ENCODE peak calls at places on chromosomes 11 and 22, in six cellular contexts. A is neural crest cell, O is transverse colon, S is breast epithelium, C is psoas muscle, D is HFFc6. R is an unnamed sample.

GRCh38 chr11:118224512-118225180 is at the start of gene JAML:
- DNase-seq in A (no peak), D (no peak), O (peak), S (no peak), C (no peak), R (no peak)

GRCh38 chr22:41782316-41782715 is 18.2 kb upstream of the CCDC134 start:
- DNase-seq in O (peak), D (no peak), S (no peak), C (no peak), A (no peak), R (no peak)

GRCh38 chr22:43343262-43343988 is at the start of gene SCUBE1:
- DNase-seq in O (peak), C (peak), D (no peak), A (peak), S (no peak), R (peak)

GRCh38 chr11:10725114-10725906 is 25.7 kb upstream of the CTR9 start:
- DNase-seq in S (no peak), D (peak), O (no peak), A (no peak), C (no peak), R (no peak)

GRCh38 chr22:27545071-27545470 is 256.5 kb downstream of the MN1 start:
- DNase-seq in O (no peak), A (no peak), C (no peak), S (no peak), D (no peak), R (no peak)

GRCh38 chr11:59706518-59707285 is 6.9 kb downstream of the OR10V1 start:
- DNase-seq in A (no peak), D (peak), C (no peak), O (peak), S (no peak), R (no peak)

GRCh38 chr22:43993072-43993760 is 30.9 kb upstream of the PARVB start:
- DNase-seq in A (peak), D (peak), C (peak), S (no peak), O (peak), R (peak)

GRCh38 chr22:49170053-49170452 is 657.6 kb downstream of the BRD1 start:
- DNase-seq in A (no peak), C (peak), S (no peak), O (no peak), D (no peak), R (no peak)

GRCh38 chr11:128204898-128205297 is 382.5 kb downstream of the ETS1 start:
- DNase-seq in S (no peak), O (no peak), C (no peak), D (no peak), A (no peak), R (no peak)

GRCh38 chr22:28736296-28737155 is 5.1 kb downstream of the CHEK2 start:
- DNase-seq in S (no peak), A (no peak), C (no peak), D (no peak), O (no peak), R (no peak)

GRCh38 chr11:27392715-27393114 is 29.7 kb upstream of the CCDC34 start:
- DNase-seq in O (no peak), D (peak), C (no peak), A (no peak), S (no peak), R (no peak)

GRCh38 chr11:124712392-124712791 is 27.4 kb upstream of the NRGN start:
- DNase-seq in D (no peak), A (no peak), C (no peak), S (no peak), O (no peak), R (no peak)

GRCh38 chr11:130089669-130090063 is 20.0 kb downstream of the APLP2 start:
- DNase-seq in C (no peak), S (no peak), O (no peak), D (no peak), A (no peak), R (no peak)

GRCh38 chr11:12543596-12544415 is 130.4 kb upstream of the TEAD1 start:
- DNase-seq in C (no peak), S (no peak), O (no peak), D (no peak), A (no peak), R (no peak)

GRCh38 chr11:115170133-115170815 is 333.9 kb downstream of the CADM1 start:
- DNase-seq in S (no peak), D (peak), C (no peak), O (peak), A (peak), R (peak)

GRCh38 chr11:32713496-32713895 is 81.0 kb downstream of the CCDC73 start:
- DNase-seq in O (no peak), D (no peak), C (no peak), A (no peak), S (no peak), R (no peak)

GRCh38 chr11:83721286-83721685 is 435.1 kb upstream of the CCDC90B start:
- DNase-seq in A (no peak), D (peak), O (no peak), S (no peak), C (no peak), R (no peak)

GRCh38 chr11:116595305-116595880 is 177.4 kb downstream of the BUD13 start:
- DNase-seq in O (no peak), A (no peak), D (no peak), C (no peak), S (no peak), R (peak)

GRCh38 chr22:45917146-45917545 is 59.8 kb downstream of the WNT7B start:
- DNase-seq in S (no peak), O (no peak), C (no peak), D (no peak), A (no peak), R (no peak)

GRCh38 chr11:11512090-11512489 is 109.7 kb downstream of the GALNT18 start:
- DNase-seq in O (no peak), S (no peak), A (no peak), C (peak), D (no peak), R (no peak)

GRCh38 chr11:75664366-75664765 is 4.5 kb downstream of the MAP6 start:
- DNase-seq in O (no peak), C (no peak), S (no peak), A (no peak), D (no peak), R (no peak)

GRCh38 chr11:75668508-75669297 is at the start of gene MAP6:
- DNase-seq in A (peak), O (peak), S (no peak), D (no peak), C (peak), R (peak)

GRCh38 chr11:75667831-75668507 is 869 bp downstream of the MAP6 start:
- DNase-seq in O (peak), C (peak), D (peak), A (peak), S (no peak), R (peak)

GRCh38 chr11:75665126-75665525 is 3.7 kb downstream of the MAP6 start:
- DNase-seq in C (no peak), O (no peak), D (no peak), S (no peak), A (no peak), R (no peak)

DNA sequence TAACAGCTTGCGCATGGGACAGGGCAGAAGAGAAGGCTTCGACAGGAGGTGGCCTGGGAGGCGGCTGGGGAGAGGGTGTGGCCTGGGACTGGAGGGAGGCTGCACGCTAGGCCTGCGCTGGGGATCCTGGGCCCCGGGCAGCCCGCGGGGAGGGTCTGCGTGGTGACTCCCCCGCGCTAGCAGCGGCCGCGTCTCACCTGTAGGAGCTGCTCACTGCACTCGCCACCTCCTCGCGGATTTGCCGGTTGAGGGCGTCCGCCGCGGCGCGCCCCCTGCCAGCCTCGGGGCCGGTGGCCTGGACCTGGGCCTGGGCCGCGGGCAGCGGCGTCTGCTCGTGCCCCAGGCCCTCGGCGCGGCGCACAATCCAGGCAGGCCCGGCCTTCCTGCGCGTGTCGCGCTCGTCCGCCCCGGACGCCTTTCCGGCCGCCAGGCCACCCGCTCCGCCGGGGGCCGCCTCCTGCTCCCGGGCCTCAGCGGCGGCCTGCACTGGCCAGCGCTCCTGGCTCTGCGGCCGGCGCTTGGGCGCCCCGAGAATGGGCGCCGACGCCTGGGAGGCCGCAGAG is 1.5 kb downstream of the MAP6 start:
- DNase-seq in C (no peak), A (peak), D (no peak), S (no peak), O (peak), R (peak)
- TF ChIP-seq CTCF in C (no peak), A (no peak), D (no peak), S (no peak), O (no peak), R (no peak)

DNA sequence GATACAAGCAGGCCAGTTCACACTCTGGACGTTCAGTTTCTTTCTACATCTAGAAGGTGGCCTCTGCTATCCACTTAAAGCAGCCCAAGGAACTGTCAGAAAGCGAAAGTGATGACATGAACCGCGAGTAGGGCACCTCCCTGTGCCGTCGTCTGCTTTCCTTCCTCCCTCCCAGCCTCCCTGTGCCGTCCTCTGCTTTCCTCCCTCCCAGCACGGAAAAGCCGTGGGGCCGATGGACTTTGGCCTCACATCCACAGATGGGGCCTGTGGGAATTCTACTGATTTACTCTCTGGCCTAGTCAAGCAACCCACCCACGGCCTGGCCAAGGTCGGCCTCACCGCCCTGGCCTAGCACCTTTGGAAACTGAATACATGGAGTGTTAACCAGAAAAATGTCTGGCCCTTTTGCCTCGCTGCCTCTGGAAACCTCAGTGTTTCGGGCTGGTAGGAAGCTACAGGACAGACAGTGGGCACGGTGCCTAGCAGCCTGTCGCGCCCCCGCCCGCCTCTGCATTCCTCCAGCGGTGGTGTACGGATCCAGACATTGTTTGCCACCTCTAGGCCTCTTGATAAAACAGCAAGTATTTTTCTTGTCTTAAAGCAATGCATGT is 14.2 kb downstream of the PEX26 start:
- DNase-seq in A (no peak), O (peak), S (peak), C (peak), D (no peak), R (no peak)
- TF ChIP-seq CTCF in A (no peak), O (no peak), S (no peak), C (peak), D (no peak), R (no peak)

GRCh38 chr11:30023037-30023436 is 6.2 kb upstream of the KCNA4 start:
- DNase-seq in A (no peak), S (no peak), O (no peak), C (no peak), D (no peak), R (no peak)

GRCh38 chr11:30025396-30026139 is 8.7 kb upstream of the KCNA4 start:
- DNase-seq in S (no peak), C (no peak), A (no peak), O (no peak), D (no peak), R (no peak)
- TF ChIP-seq CTCF in S (no peak), C (no peak), A (no peak), O (no peak), D (no peak), R (no peak)

DNA sequence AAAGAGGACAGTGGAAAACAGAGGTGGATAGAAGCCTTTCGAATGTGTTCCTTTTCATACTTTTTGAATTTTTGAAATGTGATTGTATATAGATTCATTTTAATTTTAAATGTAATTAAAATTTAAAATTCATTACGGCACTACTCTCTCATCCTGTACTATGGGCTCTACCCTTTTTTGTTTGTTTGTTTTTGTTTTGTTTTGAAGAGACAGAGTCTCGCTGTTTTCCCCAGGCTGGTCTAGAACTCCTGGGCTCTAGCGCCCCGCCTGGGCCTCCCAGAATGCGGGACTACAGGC is 11.9 kb upstream of the HDHD5 start:
- DNase-seq in C (no peak), D (no peak), O (no peak), S (no peak), A (no peak), R (no peak)
- TF ChIP-seq CTCF in C (no peak), D (no peak), O (no peak), S (no peak), A (no peak), R (no peak)

GRCh38 chr11:126764221-126764620 is 236.3 kb downstream of the KIRREL3 start:
- DNase-seq in S (no peak), O (no peak), C (no peak), A (no peak), D (no peak), R (no peak)
- TF ChIP-seq CTCF in S (no peak), O (no peak), C (no peak), A (no peak), D (peak), R (no peak)

DNA sequence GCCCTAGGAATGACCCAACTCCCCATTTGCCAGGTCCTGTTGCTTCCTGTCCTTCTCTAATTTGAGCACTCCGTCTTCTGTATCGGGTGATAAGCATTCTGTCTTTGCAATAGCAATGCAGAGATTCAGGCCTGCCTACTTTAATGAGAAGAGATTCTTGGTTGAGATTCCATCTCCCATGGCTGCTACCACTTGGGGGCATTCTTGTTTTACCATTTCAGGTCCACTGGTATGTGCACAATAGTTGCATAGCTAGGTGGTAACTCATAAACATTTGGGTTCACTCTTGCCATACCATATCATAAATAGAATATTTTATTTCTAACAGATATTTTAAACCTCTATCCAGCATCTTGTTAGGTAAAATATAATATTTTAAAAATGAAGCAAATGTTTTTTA is 34.4 kb upstream of the CALCB start:
- DNase-seq in A (no peak), D (peak), O (no peak), C (no peak), S (no peak), R (no peak)
- TF ChIP-seq CTCF in A (peak), D (peak), O (no peak), C (peak), S (no peak), R (no peak)

GRCh38 chr11:119491753-119492455 is 68.9 kb upstream of the THY1 start:
- DNase-seq in C (no peak), S (no peak), A (no peak), D (peak), O (no peak), R (no peak)
- TF ChIP-seq CTCF in C (no peak), S (no peak), A (peak), D (peak), O (no peak), R (peak)

GRCh38 chr11:120306519-120307242 is 18.4 kb upstream of the TLCD5 start:
- DNase-seq in D (peak), C (no peak), A (no peak), S (no peak), O (peak), R (no peak)
- TF ChIP-seq CTCF in D (peak), C (peak), A (peak), S (no peak), O (no peak), R (peak)

GRCh38 chr22:30486661-30487115 is 14.9 kb upstream of the SEC14L3 start:
- DNase-seq in O (no peak), S (no peak), A (no peak), D (no peak), C (no peak), R (no peak)

GRCh38 chr22:30492144-30492543 is 13.4 kb downstream of the SEC14L4 start:
- DNase-seq in S (no peak), A (no peak), O (no peak), D (no peak), C (no peak), R (no peak)

GRCh38 chr22:30491381-30491780 is 14.1 kb downstream of the SEC14L4 start:
- DNase-seq in S (no peak), D (no peak), O (no peak), C (no peak), A (no peak), R (no peak)

GRCh38 chr22:30488121-30488520 is 16.3 kb upstream of the SEC14L3 start:
- DNase-seq in A (no peak), D (no peak), S (no peak), O (no peak), C (no peak), R (no peak)

DNA sequence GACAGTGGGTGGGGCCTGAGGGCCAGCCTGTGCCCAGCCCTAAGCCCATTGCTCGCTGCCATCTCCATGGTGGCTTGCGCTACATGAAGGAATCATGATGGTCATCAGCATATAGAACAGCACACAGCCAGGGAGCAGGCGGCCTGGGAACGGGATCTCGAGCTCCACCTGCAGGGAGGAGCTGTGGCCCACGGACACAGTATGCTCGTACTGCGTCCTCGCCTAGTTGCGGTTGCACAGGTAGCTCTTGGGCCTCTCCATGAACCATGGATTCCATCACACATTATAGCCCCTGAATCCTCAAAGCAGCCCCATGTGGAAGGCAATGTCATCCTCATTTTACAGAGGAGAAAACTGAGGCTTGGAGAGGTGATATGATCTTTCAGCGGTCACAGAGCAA is 15.1 kb downstream of the SEC14L4 start:
- DNase-seq in O (no peak), S (no peak), C (no peak), D (no peak), A (no peak), R (no peak)
- TF ChIP-seq CTCF in O (no peak), S (no peak), C (no peak), D (peak), A (no peak), R (no peak)

GRCh38 chr22:22398530-22399327 is 109.8 kb downstream of the ZNF280B start:
- DNase-seq in S (no peak), A (no peak), D (no peak), O (no peak), C (no peak), R (no peak)

GRCh38 chr22:22397875-22398524 is 110.5 kb downstream of the ZNF280B start:
- DNase-seq in A (no peak), S (no peak), C (no peak), O (no peak), D (no peak), R (no peak)

GRCh38 chr22:22395230-22395629 is 113.3 kb downstream of the ZNF280B start:
- DNase-seq in C (no peak), D (no peak), A (no peak), O (no peak), S (no peak), R (no peak)

GRCh38 chr22:22396741-22397291 is 111.7 kb downstream of the ZNF280B start:
- DNase-seq in D (no peak), C (no peak), S (no peak), A (no peak), O (no peak), R (no peak)

DNA sequence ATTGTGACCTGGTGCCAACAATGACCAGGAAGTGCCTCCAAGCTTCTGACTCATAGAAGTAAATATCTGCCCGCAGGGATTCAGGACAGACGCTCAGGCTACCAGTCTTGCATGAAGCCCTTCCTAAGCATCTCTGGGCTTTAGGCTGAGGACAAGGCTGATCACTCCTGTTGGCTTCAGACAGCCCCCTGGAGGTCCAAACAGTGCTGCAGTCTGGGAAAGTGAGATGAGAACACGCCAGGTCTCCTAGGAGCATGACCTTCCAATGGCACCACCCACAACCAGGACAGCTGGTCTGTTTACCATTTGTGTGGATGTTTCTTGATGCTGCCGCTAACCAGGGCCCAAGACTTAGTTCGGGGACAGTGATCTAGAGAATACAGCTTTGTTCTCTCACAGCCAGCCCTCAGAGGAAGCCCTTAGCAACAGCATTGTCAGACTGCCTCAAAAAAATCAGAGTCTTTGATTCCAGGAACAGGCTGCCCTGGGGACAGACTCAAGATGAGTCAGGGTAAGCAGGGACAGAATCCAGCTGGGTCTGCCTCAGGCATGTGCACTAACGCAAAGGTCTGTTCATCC is 111.2 kb downstream of the ZNF280B start:
- DNase-seq in S (peak), D (peak), C (no peak), O (no peak), A (peak), R (no peak)
- TF ChIP-seq CTCF in S (no peak), D (no peak), C (no peak), O (no peak), A (no peak), R (no peak)